ENCODE peak calls at places on chromosomes 13 and 19, in five cellular contexts. U is ELF-1; O is bronchial epithelial cell; V is stimulated activated CD8-positive, alpha-beta memory T cell treated with anti-CD3 and anti-CD28 coated beads, Interleukin-4, amount 100 ng/mL, for 48 hours; M is GM19239. C is an unnamed sample.

GRCh38 chr19:17052439-17052838 is 22.8 kb downstream of the HAUS8 start:
- DNase-seq in M (no peak), U (peak), V (peak), O (peak), C (peak)

GRCh38 chr13:51772105-51772455 is 31.9 kb downstream of the DHRS12 start:
- DNase-seq in V (peak), O (no peak), U (no peak), M (no peak), C (no peak)

GRCh38 chr13:31930901-31931522 is 100.6 kb upstream of the FRY start:
- DNase-seq in V (no peak), O (peak), U (no peak), M (peak), C (peak)

GRCh38 chr13:94110011-94110410 is 369.5 kb downstream of the DCT start:
- DNase-seq in U (no peak), M (no peak), V (no peak), O (no peak), C (no peak)

GRCh38 chr19:1239420-1239795 is 1.6 kb upstream of the CBARP start:
- DNase-seq in V (no peak), M (no peak), U (no peak), O (no peak), C (no peak)

GRCh38 chr13:28429685-28430290 is 65.1 kb downstream of the FLT1 start:
- DNase-seq in O (no peak), M (peak), V (no peak), U (peak), C (no peak)

GRCh38 chr19:41718761-41719160 is 10.3 kb downstream of the CEACAM5 start:
- DNase-seq in M (no peak), O (no peak), U (no peak), V (no peak), C (no peak)

GRCh38 chr13:46172531-46172991 is 9.4 kb downstream of the LCP1 start:
- DNase-seq in U (no peak), V (peak), O (no peak), M (no peak), C (no peak)

GRCh38 chr19:3142292-3142670 is 6.4 kb downstream of the GNA15 start:
- DNase-seq in M (no peak), O (peak), V (peak), U (no peak), C (peak)

GRCh38 chr19:57672466-57672865 is 3.7 kb downstream of the ZSCAN4 start:
- DNase-seq in U (no peak), V (no peak), O (no peak), M (no peak), C (no peak)

GRCh38 chr13:72489751-72490150 is 237.7 kb downstream of the MZT1 start:
- DNase-seq in V (no peak), O (no peak), U (no peak), M (no peak), C (no peak)

GRCh38 chr19:33133438-33134031 is 1.6 kb downstream of the WDR88 start:
- DNase-seq in U (peak), M (no peak), V (no peak), O (no peak), C (no peak)

GRCh38 chr13:72556945-72557344 is 170.5 kb downstream of the MZT1 start:
- DNase-seq in V (no peak), U (no peak), M (no peak), O (peak), C (peak)

GRCh38 chr19:50922316-50922853 is 11.2 kb upstream of the KLK4 start:
- DNase-seq in O (peak), U (peak), M (peak), V (peak), C (peak)